ENCODE peak calls at places on chromosomes 16 and 17, in six cellular contexts. Z is mesendoderm; G is CD8-positive, alpha-beta memory T cell; T is right atrium auricular region; B is adipocyte; J is A549. A is an unnamed sample.

GRCh38 chr17:57623620-57624019 is 121.5 kb downstream of the CCDC182 start:
- DNase-seq in Z (no peak), G (no peak), T (no peak), B (no peak), J (no peak), A (no peak)

GRCh38 chr17:48720263-48721008 is 1.9 kb downstream of the PRAC1 start:
- DNase-seq in Z (no peak), G (no peak), T (no peak), B (no peak), J (no peak), A (no peak)

GRCh38 chr16:74749291-74750055 is 25.1 kb downstream of the FA2H start:
- DNase-seq in Z (peak; percentile 29), G (no peak), T (no peak), B (peak; percentile 48), J (no peak), A (no peak)

GRCh38 chr17:79874329-79874981 is 35.2 kb upstream of the CBX4 start:
- DNase-seq in Z (peak; percentile 59), G (no peak), T (no peak), B (peak; percentile 32), J (peak; percentile 72), A (no peak)

GRCh38 chr16:8713635-8714097 is 39.2 kb downstream of the ABAT start:
- DNase-seq in Z (no peak), G (no peak), T (no peak), B (no peak), J (no peak), A (no peak)

GRCh38 chr16:81551141-81551808 is 106.7 kb downstream of the CMIP start:
- DNase-seq in Z (peak; percentile 67), G (no peak), T (no peak), B (peak; percentile 16), J (no peak), A (no peak)

GRCh38 chr16:48383877-48384304 is 1.3 kb downstream of the SIAH1 start:
- DNase-seq in Z (peak; percentile 81), G (no peak), T (peak; percentile 57), B (no peak), J (peak; percentile 31), A (peak; percentile 9)

GRCh38 chr17:31456814-31457213 is 65.3 kb downstream of the RAB11FIP4 start:
- DNase-seq in Z (no peak), G (no peak), T (no peak), B (no peak), J (no peak), A (no peak)

GRCh38 chr17:51912939-51913338 is 245.6 kb downstream of the CA10 start:
- DNase-seq in Z (peak; percentile 66), G (no peak), T (no peak), B (no peak), J (no peak), A (no peak)

GRCh38 chr17:8192070-8192815 is 2.3 kb upstream of the BORCS6 start:
- DNase-seq in Z (peak; percentile 98), G (no peak), T (peak; percentile 96), B (peak; percentile 69), J (peak; percentile 97), A (peak; percentile 59)

GRCh38 chr16:81593481-81593880 is 148.9 kb downstream of the CMIP start:
- DNase-seq in Z (no peak), G (no peak), T (no peak), B (no peak), J (no peak), A (no peak)

GRCh38 chr17:17826340-17826708 is 10.5 kb downstream of the SREBF1 start:
- DNase-seq in Z (no peak), G (no peak), T (no peak), B (no peak), J (no peak), A (no peak)

GRCh38 chr16:56985288-56985961 is 3.9 kb upstream of the NLRC5 start:
- DNase-seq in Z (peak; percentile 61), G (no peak), T (peak; percentile 83), B (peak; percentile 93), J (peak; percentile 75), A (no peak)

GRCh38 chr17:80724723-80725388 is 180.2 kb downstream of the RPTOR start:
- DNase-seq in Z (peak; percentile 56), G (no peak), T (no peak), B (peak; percentile 82), J (peak; percentile 33), A (no peak)

GRCh38 chr17:951388-952132 is 28.0 kb downstream of the NXN start:
- DNase-seq in Z (peak; percentile 96), G (no peak), T (no peak), B (peak; percentile 86), J (peak; percentile 84), A (no peak)

GRCh38 chr17:81396722-81397313 is 1.6 kb downstream of the BAHCC1 start:
- DNase-seq in Z (peak; percentile 76), G (peak; percentile 21), T (no peak), B (peak; percentile 64), J (peak; percentile 83), A (peak; percentile 51)

GRCh38 chr17:60601443-60602384 is 1.7 kb downstream of the PPM1D start:
- DNase-seq in Z (peak; percentile 82), G (no peak), T (peak; percentile 63), B (peak; percentile 96), J (peak; percentile 74), A (no peak)

GRCh38 chr17:67246648-67247415 is 1.8 kb upstream of the HELZ start:
- DNase-seq in Z (peak; percentile 96), G (peak; percentile 53), T (peak; percentile 54), B (peak; percentile 44), J (peak; percentile 77), A (no peak)

GRCh38 chr16:27401768-27402568 is at the start of gene IL21R:
- DNase-seq in Z (no peak), G (peak; percentile 86), T (peak; percentile 60), B (peak; percentile 23), J (no peak), A (peak; percentile 72)
- H3K4me1 ChIP-seq in Z (no peaks in the 10 kb centered on the region), G (peaks cover 49% of the 10 kb centered on the region), T (no peaks in the 10 kb centered on the region), B (peaks cover 35% of the 10 kb centered on the region), J (no peaks in the 10 kb centered on the region), A (peaks cover 38% of the 10 kb centered on the region)

DNA sequence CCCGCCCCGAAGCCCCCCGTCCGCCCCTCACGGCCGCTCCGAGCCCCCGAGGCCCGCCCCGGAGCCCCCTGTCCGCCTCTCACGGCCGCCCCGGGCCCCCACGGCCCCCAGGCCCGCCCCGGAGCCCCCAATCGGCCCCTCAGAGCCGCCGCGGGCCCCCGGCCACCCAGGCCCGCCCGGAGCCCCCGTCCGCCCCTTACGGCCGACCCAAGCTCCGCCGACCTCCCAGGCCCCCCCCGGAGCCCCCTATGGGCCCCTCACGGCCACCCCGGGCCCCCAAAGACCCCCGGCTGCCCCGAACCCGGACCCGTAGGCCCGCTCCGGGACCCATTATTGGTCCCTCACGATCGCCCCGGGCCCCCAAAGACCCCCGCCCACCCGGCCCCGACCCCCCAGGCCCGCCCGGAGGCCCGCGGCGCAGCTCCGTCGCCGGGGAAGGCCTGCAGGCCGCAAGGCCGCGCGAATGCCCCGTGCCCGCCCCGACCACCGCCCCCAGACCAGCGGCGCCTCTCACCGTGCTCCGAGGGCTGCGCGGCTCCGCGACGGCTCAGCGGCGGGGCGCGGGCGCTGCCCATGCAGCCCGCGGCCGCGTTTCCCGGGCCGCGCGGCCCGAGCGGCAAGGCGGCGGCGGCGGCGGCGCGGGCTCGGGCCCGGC is 503 bp downstream of the ANKRD11 start:
- DNase-seq in Z (no peak), G (no peak), T (no peak), B (no peak), J (no peak), A (peak; percentile 25)
- H3K4me1 ChIP-seq in Z (peaks cover 4% of the 10 kb centered on the region), G (peaks cover 57% of the 10 kb centered on the region), T (no peaks in the 10 kb centered on the region), B (peaks cover 47% of the 10 kb centered on the region), J (peaks cover 42% of the 10 kb centered on the region), A (peaks cover 51% of the 10 kb centered on the region)

DNA sequence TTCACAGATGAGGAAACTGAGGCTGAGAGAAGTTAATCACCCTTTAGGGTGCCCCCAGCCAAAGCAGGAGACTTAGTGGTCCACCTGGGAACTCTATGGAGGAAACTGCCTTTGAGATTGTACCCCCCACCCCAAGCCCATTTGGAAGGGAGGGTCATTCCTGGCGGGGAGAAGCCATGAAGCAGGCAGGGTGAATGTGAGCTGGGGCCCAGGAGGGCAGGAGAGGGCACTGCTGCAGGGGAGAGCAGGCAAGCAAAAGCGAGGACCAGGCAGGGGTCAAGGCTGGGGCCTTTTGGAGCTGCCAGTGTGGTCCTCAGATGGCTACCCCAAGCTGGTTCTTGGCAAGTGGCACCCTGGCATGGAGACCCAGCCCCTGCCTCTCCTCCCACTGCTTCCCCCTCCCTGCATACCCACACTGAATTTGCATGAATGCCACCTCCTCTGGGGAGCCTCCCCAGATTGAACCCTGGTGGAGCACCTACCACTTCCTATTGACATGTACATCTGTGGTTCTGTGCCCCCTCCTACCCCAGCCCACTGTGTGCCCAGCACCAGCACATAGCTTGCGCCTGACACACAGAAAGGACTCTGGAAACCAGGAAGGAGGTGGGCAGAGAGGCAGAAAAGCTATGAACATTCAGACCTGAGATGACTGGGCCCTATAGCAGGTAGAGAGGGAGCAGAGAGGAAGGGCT is 977 bp upstream of the TMC6 start:
- DNase-seq in Z (no peak), G (no peak), T (no peak), B (no peak), J (no peak), A (peak; percentile 70)
- H3K4me1 ChIP-seq in Z (peaks cover 11% of the 10 kb centered on the region), G (peaks cover 64% of the 10 kb centered on the region), T (peaks cover 2% of the 10 kb centered on the region), B (peaks cover 12% of the 10 kb centered on the region), J (peaks cover 14% of the 10 kb centered on the region), A (peaks cover 51% of the 10 kb centered on the region)

DNA sequence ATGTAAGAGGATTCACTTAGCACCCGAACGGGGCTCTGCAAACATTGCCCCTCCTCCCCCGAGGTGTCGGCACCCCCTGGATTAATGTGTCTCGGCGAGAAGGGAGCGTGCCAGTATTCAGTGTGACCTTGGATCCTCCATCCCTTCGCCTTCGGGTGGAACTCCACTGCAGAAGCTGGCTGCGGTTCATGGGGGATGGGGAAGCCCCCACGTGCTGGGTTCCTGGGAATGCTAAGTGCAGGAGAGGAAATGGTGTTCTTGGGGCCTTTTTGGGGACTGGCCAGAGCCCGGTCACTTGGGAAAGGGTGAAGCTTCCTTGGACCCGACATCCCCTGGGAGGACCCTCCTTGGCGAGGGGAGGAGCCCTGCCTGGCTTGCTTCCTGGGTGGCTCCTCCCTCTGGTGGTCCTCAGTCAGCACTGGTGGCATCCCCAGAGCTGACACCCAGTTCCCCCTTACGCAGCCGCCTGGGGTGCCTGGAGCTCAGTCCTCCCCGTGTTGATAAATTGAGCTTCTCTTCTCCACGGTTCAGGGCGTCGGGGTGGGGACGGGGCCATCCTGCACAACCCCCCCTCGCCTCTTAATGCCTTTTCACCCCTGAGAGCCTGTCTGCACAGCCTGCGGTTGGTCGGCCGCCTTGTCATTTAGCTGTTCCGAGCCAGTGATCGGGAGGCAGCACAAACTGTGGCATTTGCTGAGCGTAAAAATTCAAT is 30.8 kb upstream of the GSE1 start:
- DNase-seq in Z (no peak), G (no peak), T (no peak), B (no peak), J (no peak), A (no peak)
- H3K4me1 ChIP-seq in Z (peaks cover 27% of the 10 kb centered on the region), G (peaks cover 5% of the 10 kb centered on the region), T (no peaks in the 10 kb centered on the region), B (peaks cover 34% of the 10 kb centered on the region), J (no peaks in the 10 kb centered on the region), A (no peaks in the 10 kb centered on the region)

DNA sequence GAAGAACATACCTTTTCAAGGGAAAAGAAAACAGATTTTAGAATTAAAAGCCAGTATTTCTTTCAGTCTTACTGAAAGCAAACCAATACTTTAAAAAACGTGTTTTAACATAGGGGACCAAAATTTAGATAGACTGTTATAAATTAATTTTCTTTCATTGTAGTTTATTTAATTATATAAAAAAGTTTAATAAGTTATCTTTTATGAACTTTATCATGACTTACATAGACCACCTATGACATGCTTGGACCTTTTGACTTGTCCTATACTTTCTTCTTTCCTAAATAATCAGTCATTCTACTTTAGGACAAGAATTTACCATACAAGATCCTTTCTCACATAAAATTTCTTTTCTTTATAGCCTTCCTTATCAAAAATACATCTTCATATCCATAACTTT is 102.0 kb upstream of the HAS3 start:
- DNase-seq in Z (peak; percentile 58), G (no peak), T (no peak), B (no peak), J (peak; percentile 55), A (no peak)
- H3K4me1 ChIP-seq in Z (no peaks in the 10 kb centered on the region), G (no peaks in the 10 kb centered on the region), T (no peaks in the 10 kb centered on the region), B (no peaks in the 10 kb centered on the region), J (peaks cover 5% of the 10 kb centered on the region), A (no peaks in the 10 kb centered on the region)

GRCh38 chr16:55709801-55710200 is 54.0 kb downstream of the SLC6A2 start:
- DNase-seq in Z (no peak), G (no peak), T (peak; percentile 51), B (no peak), J (no peak), A (no peak)
- H3K4me1 ChIP-seq in Z (no peaks in the 10 kb centered on the region), G (no peaks in the 10 kb centered on the region), T (no peaks in the 10 kb centered on the region), B (no peaks in the 10 kb centered on the region), J (no peaks in the 10 kb centered on the region), A (no peaks in the 10 kb centered on the region)